ENCODE peak calls at places on chromosomes 11 and 22, in four cellular contexts. Y is left ventricle myocardium inferior, E is WERI-Rb-1, Z is fibroblast of lung. N is an unnamed sample.

GRCh38 chr11:71139516-71140205 is 112.7 kb downstream of the SHANK2 start:
- DNase-seq in Y (peak), Z (peak), E (no peak), N (no peak)

GRCh38 chr11:5234390-5234834 is at the start of gene HBD:
- DNase-seq in E (no peak), Y (no peak), Z (peak), N (peak)

GRCh38 chr22:35215993-35216392 is 41.3 kb upstream of the HMGXB4 start:
- DNase-seq in Z (no peak), E (no peak), Y (no peak), N (no peak)

GRCh38 chr11:94675788-94676187 is 92.4 kb upstream of the AMOTL1 start:
- DNase-seq in Z (no peak), E (no peak), Y (no peak), N (no peak)

GRCh38 chr11:279040-279965 is 1.1 kb downstream of the NLRP6 start:
- DNase-seq in Z (no peak), E (no peak), Y (no peak), N (no peak)

GRCh38 chr22:49965291-49966040 is 4.9 kb downstream of the PIM3 start:
- DNase-seq in Y (peak), Z (no peak), E (peak), N (no peak)

GRCh38 chr11:28819741-28820140 is 711.6 kb downstream of the METTL15 start:
- DNase-seq in Y (no peak), Z (no peak), E (no peak), N (peak)

GRCh38 chr11:121086866-121087265 is 14.2 kb upstream of the TECTA start:
- DNase-seq in E (no peak), Z (peak), Y (no peak), N (peak)

GRCh38 chr11:120332822-120333716 is 3.1 kb upstream of the ARHGEF12 start:
- DNase-seq in Z (peak), Y (no peak), E (no peak), N (peak)

GRCh38 chr22:48171294-48171693 is 1408.8 kb downstream of the TBC1D22A start:
- DNase-seq in Z (no peak), Y (no peak), E (no peak), N (no peak)

GRCh38 chr22:26174280-26174679 is 5.0 kb downstream of the SEZ6L start:
- DNase-seq in E (peak), Z (no peak), Y (no peak), N (no peak)

GRCh38 chr11:6745465-6746015 is 26.2 kb downstream of the OR2AG2 start:
- DNase-seq in E (no peak), Y (no peak), Z (no peak), N (no peak)

GRCh38 chr11:71491531-71492329 is 35.3 kb upstream of the KRTAP5-7 start:
- DNase-seq in E (no peak), Y (no peak), Z (no peak), N (no peak)

GRCh38 chr11:131229221-131229620 is 141.2 kb upstream of the NTM start:
- DNase-seq in Y (no peak), Z (no peak), E (no peak), N (no peak)

GRCh38 chr22:25100972-25101371 is 98.7 kb upstream of the CRYBB3 start:
- DNase-seq in Z (no peak), Y (no peak), E (no peak), N (no peak)

GRCh38 chr11:72069200-72069599 is 11.1 kb downstream of the NUMA1 start:
- DNase-seq in E (no peak), Y (no peak), Z (no peak), N (no peak)

GRCh38 chr11:134365011-134365925 is 33.5 kb downstream of the GLB1L2 start:
- DNase-seq in E (no peak), Z (no peak), Y (no peak), N (no peak)

GRCh38 chr11:120778692-120779490 is 245.0 kb upstream of the TBCEL start:
- DNase-seq in Y (no peak), E (no peak), Z (no peak), N (no peak)

GRCh38 chr11:109527496-109527895 is 105.5 kb downstream of the C11orf87 start:
- DNase-seq in E (no peak), Y (no peak), Z (no peak), N (no peak)

GRCh38 chr22:17060126-17060525 is 24.7 kb upstream of the IL17RA start:
- DNase-seq in Y (no peak), Z (no peak), E (no peak), N (no peak)

GRCh38 chr22:45091254-45091854 is 72.4 kb upstream of the NUP50 start:
- DNase-seq in E (no peak), Z (no peak), Y (no peak), N (no peak)

GRCh38 chr11:16966633-16967346 is 47.4 kb downstream of the PLEKHA7 start:
- DNase-seq in Y (no peak), Z (no peak), E (no peak), N (no peak)

GRCh38 chr11:112440518-112440917 is 179.9 kb upstream of the PLET1 start:
- DNase-seq in Z (no peak), E (peak), Y (no peak), N (no peak)

GRCh38 chr11:7473702-7474101 is 11.6 kb upstream of the OLFML1 start:
- DNase-seq in Z (no peak), E (no peak), Y (no peak), N (no peak)

GRCh38 chr11:123103326-123103980 is 41.5 kb upstream of the HSPA8 start:
- DNase-seq in Z (peak), Y (peak), E (peak), N (peak)

GRCh38 chr11:123409886-123410549 is 20.1 kb upstream of the GRAMD1B start:
- DNase-seq in Y (no peak), Z (no peak), E (no peak), N (no peak)

GRCh38 chr11:32963721-32964120 is 52.0 kb upstream of the DEPDC7 start:
- DNase-seq in E (no peak), Z (no peak), Y (no peak), N (no peak)

GRCh38 chr11:70433526-70433925 is 35.2 kb downstream of the CTTN start:
- DNase-seq in E (no peak), Y (no peak), Z (no peak), N (no peak)

GRCh38 chr22:27754247-27754887 is 47.2 kb downstream of the MN1 start:
- DNase-seq in Z (no peak), Y (no peak), E (no peak), N (no peak)

GRCh38 chr11:67268036-67268683 is 1.9 kb downstream of the GRK2 start:
- DNase-seq in E (no peak), Z (no peak), Y (no peak), N (no peak)

GRCh38 chr22:28630185-28630580 is 49.5 kb downstream of the TTC28 start:
- DNase-seq in Z (no peak), E (no peak), Y (no peak), N (no peak)

GRCh38 chr11:1305558-1306056 is 3.8 kb downstream of the TOLLIP start:
- DNase-seq in Z (no peak), Y (no peak), E (no peak), N (no peak)

GRCh38 chr22:19044381-19044780 is 77.8 kb downstream of the DGCR2 start:
- DNase-seq in E (no peak), Y (no peak), Z (no peak), N (no peak)

GRCh38 chr11:24828938-24829337 is 332.1 kb downstream of the LUZP2 start:
- DNase-seq in Y (no peak), Z (no peak), E (no peak), N (no peak)

GRCh38 chr11:133082453-133082781 is 449.9 kb downstream of the OPCML start:
- DNase-seq in E (peak), Z (no peak), Y (peak), N (peak)

GRCh38 chr11:13862845-13863392 is 99.6 kb upstream of the SPON1 start:
- DNase-seq in Y (no peak), Z (peak), E (no peak), N (no peak)

GRCh38 chr11:13284776-13285588 is 7.4 kb downstream of the BMAL1 start:
- DNase-seq in Z (no peak), Y (no peak), E (no peak), N (no peak)

GRCh38 chr11:103631841-103632240 is 404.6 kb upstream of the DDI1 start:
- DNase-seq in Y (no peak), Z (peak), E (no peak), N (peak)

GRCh38 chr11:103637250-103637649 is 399.2 kb upstream of the DDI1 start:
- DNase-seq in Z (no peak), E (no peak), Y (no peak), N (peak)

GRCh38 chr11:103636232-103636631 is 400.2 kb upstream of the DDI1 start:
- DNase-seq in Y (no peak), E (no peak), Z (no peak), N (no peak)

GRCh38 chr11:103633037-103633788 is 403.2 kb upstream of the DDI1 start:
- DNase-seq in E (no peak), Z (peak), Y (no peak), N (peak)

DNA sequence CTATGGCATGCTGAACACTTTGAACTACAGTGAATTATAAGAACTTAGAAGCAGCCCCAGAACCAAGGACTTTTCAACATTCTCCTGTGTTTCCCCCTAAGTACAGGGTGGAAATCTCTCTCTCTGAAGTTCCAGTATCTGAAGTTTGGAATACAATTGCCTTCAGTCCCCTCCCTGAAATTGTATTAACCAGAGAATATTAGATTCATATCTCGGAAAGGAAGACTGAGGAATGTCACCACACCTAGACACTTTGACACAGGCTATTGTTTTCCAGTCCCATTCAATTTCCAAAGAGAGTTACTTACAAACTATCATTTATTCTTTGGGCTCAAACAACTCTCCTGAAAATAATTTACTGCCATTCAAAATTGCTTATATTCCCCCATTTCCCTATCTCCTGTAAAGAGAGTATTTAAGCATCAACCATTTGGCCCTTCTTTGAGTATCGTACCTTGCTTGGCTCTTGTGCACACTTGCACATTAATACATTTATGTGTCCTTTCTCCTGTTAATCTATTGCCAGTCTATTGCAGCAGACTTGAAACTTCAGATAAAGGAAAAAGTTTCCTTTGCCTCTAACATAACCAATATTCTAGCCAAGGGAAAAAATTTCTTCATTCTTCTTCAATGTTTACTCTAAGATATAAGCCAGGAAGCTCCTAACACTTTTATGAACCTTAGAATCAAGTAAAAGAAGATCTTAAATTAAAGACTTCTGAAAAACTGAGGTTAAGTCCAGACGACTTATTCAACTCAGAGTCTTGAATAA is 402.4 kb upstream of the DDI1 start:
- DNase-seq in Z (no peak), E (no peak), Y (no peak), N (peak)
- TF ChIP-seq CTCF in Z (no peak), E (no peak), Y (no peak), N (no peak)

GRCh38 chr11:34631737-34632104 is 10.8 kb downstream of the EHF start:
- DNase-seq in Z (no peak), E (no peak), Y (no peak), N (no peak)
- H3K4me3 ChIP-seq in Z (no peak), E (no peak), Y (no peak), N (no peak)

GRCh38 chr11:118640332-118641154 is 33.1 kb downstream of the PHLDB1 start:
- DNase-seq in Z (no peak), E (no peak), Y (no peak), N (no peak)
- TF ChIP-seq CTCF in Z (no peak), E (no peak), Y (no peak), N (peak)

GRCh38 chr11:57649826-57650738 is at the start of gene YPEL4:
- DNase-seq in Z (peak), E (no peak), Y (peak), N (peak)
- H3K4me3 ChIP-seq in Z (peak), E (peak), Y (peak), N (peak)

DNA sequence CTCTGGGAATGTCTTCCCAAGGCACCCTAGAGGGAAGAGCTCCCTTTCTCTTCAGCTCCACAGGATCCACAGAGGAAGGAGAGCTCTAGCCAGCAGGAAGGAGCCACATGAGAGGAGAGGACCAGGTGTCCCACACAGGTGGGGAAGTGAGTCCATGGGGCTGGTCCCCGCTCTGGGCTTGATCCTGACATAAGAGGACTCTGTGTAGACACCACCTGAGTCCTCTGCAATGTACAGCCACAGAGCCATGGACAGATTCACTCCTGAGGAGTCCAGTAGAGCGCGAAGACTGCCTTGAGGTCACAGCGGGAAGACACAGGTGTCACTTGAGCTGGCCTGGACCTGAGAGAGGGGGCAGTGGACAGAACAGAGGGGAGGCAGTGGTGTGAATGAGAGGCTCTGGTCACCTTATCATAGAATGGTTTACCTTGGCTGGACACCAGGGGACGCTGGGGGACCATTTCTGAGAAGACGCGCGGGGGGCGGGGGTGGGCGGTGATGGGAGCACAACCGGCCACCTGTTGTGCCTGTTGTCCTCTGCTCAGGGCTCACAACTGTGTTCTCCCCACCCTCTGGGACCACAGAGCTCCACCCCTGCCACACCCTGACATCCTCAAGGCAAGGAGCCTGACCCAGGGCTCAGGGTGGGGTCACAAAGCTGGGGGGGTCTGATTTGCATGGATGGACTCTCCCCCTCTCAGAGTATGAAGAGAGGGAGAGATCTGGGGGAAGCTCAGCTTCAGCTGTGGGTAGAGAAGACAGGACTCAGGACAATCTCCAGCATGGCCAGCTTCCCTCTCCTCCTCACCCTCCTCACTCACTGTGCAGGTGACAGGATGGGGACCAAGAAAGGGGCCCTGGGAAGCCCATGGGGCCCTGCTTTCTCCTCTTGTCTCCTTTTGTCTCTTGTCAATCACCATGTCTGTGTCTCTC is 128.2 kb downstream of the ZNF280B start:
- DNase-seq in Y (no peak), Z (no peak), E (peak), N (no peak)
- TF ChIP-seq CTCF in Y (no peak), Z (no peak), E (peak), N (no peak)

GRCh38 chr22:23216331-23217170 is 36.2 kb downstream of the BCR start:
- DNase-seq in Z (no peak), E (peak), Y (no peak), N (no peak)

GRCh38 chr22:23218867-23219251 is 38.5 kb downstream of the BCR start:
- DNase-seq in Y (peak), Z (peak), E (peak), N (peak)

GRCh38 chr22:23218053-23218866 is 38.0 kb downstream of the BCR start:
- DNase-seq in Y (peak), Z (no peak), E (no peak), N (no peak)

GRCh38 chr22:23215294-23216204 is 35.2 kb downstream of the BCR start:
- DNase-seq in Y (no peak), Z (no peak), E (no peak), N (peak)

DNA sequence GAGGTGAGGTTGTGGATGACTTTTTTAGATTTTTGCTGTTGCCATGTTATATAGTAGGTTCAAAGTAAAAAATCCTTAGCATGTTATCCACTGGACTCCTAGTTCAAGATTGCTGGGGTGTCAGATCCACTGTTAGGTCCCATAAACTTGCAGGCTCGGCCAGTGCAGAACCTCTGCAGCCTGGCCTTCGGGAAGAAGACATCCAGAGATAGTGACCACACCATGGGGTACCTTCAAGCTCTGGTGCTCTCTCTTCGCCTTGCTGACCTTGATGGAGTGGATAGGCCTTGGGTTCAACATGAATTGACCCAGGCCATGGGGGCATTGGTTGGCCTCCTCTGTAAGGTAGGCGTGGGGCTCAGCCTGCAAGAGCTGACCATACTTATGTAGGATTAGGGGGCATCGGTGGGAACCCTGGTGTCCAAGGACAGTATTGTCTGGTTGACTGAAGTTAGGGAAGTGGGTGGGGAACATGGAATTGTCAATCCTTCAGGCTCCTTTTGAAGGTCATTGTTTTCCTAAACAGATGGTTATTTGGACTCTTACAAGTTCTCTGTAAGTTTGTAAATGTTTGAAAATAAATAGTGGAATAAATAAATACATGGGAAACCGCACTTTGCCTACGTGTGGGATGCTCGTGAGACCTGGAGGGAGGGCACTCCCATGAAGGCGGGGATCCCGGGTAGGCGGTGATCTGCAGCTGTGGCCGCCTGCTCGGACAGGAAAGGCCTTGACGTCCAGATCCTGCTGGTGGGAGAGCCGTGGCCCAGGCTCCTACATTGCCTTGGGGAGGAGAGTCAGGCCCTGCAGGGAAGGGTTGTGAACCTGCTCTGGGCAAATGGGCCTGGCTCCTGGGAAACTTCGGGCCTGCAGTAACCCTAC is 37.1 kb downstream of the BCR start:
- DNase-seq in E (no peak), Y (peak), Z (no peak), N (no peak)
- H3K4me3 ChIP-seq in E (no peak), Y (no peak), Z (no peak), N (no peak)

DNA sequence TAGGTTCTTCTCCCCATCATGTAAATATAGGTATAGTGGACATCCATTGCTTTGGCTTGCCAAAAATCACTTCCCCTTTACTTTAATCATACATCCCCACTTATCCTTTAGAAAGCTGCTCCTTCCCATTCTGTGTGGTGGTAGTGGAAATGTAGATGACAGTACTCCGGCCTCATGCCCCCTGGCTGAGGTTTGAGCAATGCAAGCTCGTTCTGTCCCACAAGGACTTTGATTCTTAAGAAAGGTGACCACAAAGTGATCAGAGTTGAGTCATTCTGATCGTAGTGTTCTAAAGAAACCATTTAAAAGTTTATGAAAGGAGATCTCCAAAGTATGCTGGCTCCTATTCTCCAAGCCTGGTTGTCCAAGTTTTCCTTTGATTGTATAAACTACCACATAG is 10.9 kb downstream of the TUG1 start:
- DNase-seq in Y (no peak), Z (no peak), E (no peak), N (no peak)
- TF ChIP-seq CTCF in Y (no peak), Z (no peak), E (no peak), N (no peak)

N was measured in fibroblast of pulmonary artery.